ENCODE peak calls at places on chromosomes 1 and 21, in six cellular contexts. R, O, D, K, G and Y are unnamed samples.

GRCh38 chr21:33124879-33125278 is 54.9 kb downstream of the OLIG1 start:
- DNase-seq in O (no peak), D (no peak), G (no peak), R (peak; percentile 80), K (no peak), Y (no peak)

GRCh38 chr1:236063919-236064673 is 794 bp downstream of the NID1 start:
- DNase-seq in G (peak; percentile 75), D (no peak), O (peak; percentile 13), R (no peak), K (peak; percentile 62), Y (peak; percentile 8)

GRCh38 chr1:51643362-51643761 is 26.5 kb downstream of the OSBPL9 start:
- DNase-seq in K (no peak), O (no peak), D (no peak), R (no peak), G (no peak), Y (no peak)

GRCh38 chr1:199046618-199047017 is 407.8 kb downstream of the PTPRC start:
- DNase-seq in O (no peak), G (no peak), R (no peak), K (no peak), D (peak; percentile 19), Y (no peak)

GRCh38 chr1:100847481-100847880 is 47.2 kb downstream of the EXTL2 start:
- DNase-seq in K (no peak), R (no peak), D (no peak), G (peak; percentile 31), O (no peak), Y (no peak)

GRCh38 chr1:12015001-12015491 is 4.3 kb upstream of the MIIP start:
- DNase-seq in O (no peak), R (no peak), D (no peak), G (peak; percentile 85), K (no peak), Y (no peak)

GRCh38 chr1:67803380-67804279 is 29.6 kb downstream of the GNG12 start:
- DNase-seq in K (peak; percentile 29), G (peak; percentile 40), R (no peak), D (no peak), O (no peak), Y (no peak)

GRCh38 chr1:172654535-172654934 is 4.4 kb upstream of the FASLG start:
- DNase-seq in D (no peak), O (peak; percentile 36), K (peak; percentile 80), G (peak; percentile 79), R (peak; percentile 4), Y (no peak)

GRCh38 chr1:32939655-32940371 is 24.8 kb downstream of the RNF19B start:
- DNase-seq in O (peak; percentile 19), D (peak; percentile 58), G (peak; percentile 66), K (peak; percentile 87), R (peak; percentile 90), Y (no peak)

GRCh38 chr1:75133754-75134655 is at the start of gene LHX8:
- DNase-seq in K (peak; percentile 10), O (no peak), R (no peak), D (no peak), G (no peak), Y (no peak)

GRCh38 chr1:192445849-192446489 is 129.2 kb downstream of the RGS21 start:
- DNase-seq in O (peak; percentile 22), K (peak; percentile 58), G (peak; percentile 47), D (peak; percentile 60), R (peak; percentile 16), Y (peak; percentile 59)

GRCh38 chr21:42373908-42374455 is 7.6 kb upstream of the TFF1 start:
- DNase-seq in D (no peak), G (no peak), R (no peak), O (no peak), K (no peak), Y (no peak)

GRCh38 chr1:107622975-107623374 is 342.0 kb downstream of the VAV3 start:
- DNase-seq in O (no peak), D (no peak), R (peak; percentile 93), K (peak; percentile 41), G (no peak), Y (no peak)

GRCh38 chr1:116490588-116490987 is 80.2 kb downstream of the CD58 start:
- DNase-seq in D (no peak), K (no peak), R (no peak), G (no peak), O (no peak), Y (no peak)

GRCh38 chr1:161913482-161914140 is 110.1 kb downstream of the OLFML2B start:
- DNase-seq in D (no peak), G (no peak), O (no peak), K (peak; percentile 49), R (no peak), Y (no peak)